ENCODE peak calls at places on chromosomes 11 and 22, in nine cellular contexts. O is RWPE1, G is caudate nucleus, T is mucosa of gallbladder, P is MCF 10A, X is lower lobe of right lung, H is uterus, M is LoVo, B is AG10803. K is an unnamed sample.

GRCh38 chr22:17258015-17258827 is 39.0 kb upstream of the ADA2 start:
- DNase-seq in O (peak), G (peak), T (peak), P (no peak), X (peak), H (peak), M (no peak), B (peak), K (no peak)

GRCh38 chr22:27382947-27383346 is 418.6 kb downstream of the MN1 start:
- DNase-seq in O (no peak), G (no peak), T (no peak), P (no peak), X (no peak), H (no peak), M (no peak), B (no peak), K (no peak)

GRCh38 chr11:133656100-133656635 is 123.9 kb upstream of the OPCML start:
- DNase-seq in O (no peak), G (no peak), T (no peak), P (no peak), X (no peak), H (no peak), M (no peak), B (no peak), K (no peak)

GRCh38 chr11:77658213-77659013 is 20.8 kb upstream of the CLNS1A start:
- DNase-seq in O (no peak), G (no peak), T (no peak), P (no peak), X (no peak), H (no peak), M (no peak), B (peak), K (no peak)

GRCh38 chr11:100557830-100558611 is 129.1 kb upstream of the ARHGAP42 start:
- DNase-seq in O (peak), G (no peak), T (no peak), P (peak), X (no peak), H (no peak), M (peak), B (peak), K (no peak)

GRCh38 chr11:132030896-132031295 is 660.5 kb downstream of the NTM start:
- DNase-seq in O (no peak), G (no peak), T (no peak), P (no peak), X (no peak), H (no peak), M (no peak), B (no peak), K (no peak)

GRCh38 chr11:19727246-19727645 is 14.6 kb downstream of the NAV2 start:
- DNase-seq in O (no peak), G (peak), T (no peak), P (peak), X (no peak), H (peak), M (no peak), B (peak), K (no peak)

GRCh38 chr11:109604506-109604905 is 182.5 kb downstream of the C11orf87 start:
- DNase-seq in O (no peak), G (no peak), T (no peak), P (peak), X (no peak), H (no peak), M (no peak), B (peak), K (no peak)

GRCh38 chr11:93888026-93888425 is 37.6 kb upstream of the VSTM5 start:
- DNase-seq in O (no peak), G (no peak), T (no peak), P (no peak), X (no peak), H (no peak), M (no peak), B (no peak), K (no peak)

GRCh38 chr22:38180841-38181452 is 683 bp downstream of the PLA2G6 start:
- DNase-seq in O (no peak), G (peak), T (peak), P (peak), X (peak), H (no peak), M (peak), B (no peak), K (no peak)